ENCODE peak calls at places on chromosomes 7 and 10, in four cellular contexts. X is Panc1, M is K562, L is HepG2. J is an unnamed sample.

GRCh38 chr7:142711722-142712616 is 37.3 kb upstream of the PRSS1 start:
- DNase-seq in M (peak; percentile 45), X (peak; percentile 12), L (no peak), J (peak; percentile 29)

GRCh38 chr10:96846926-96847325 is 14.8 kb downstream of the LCOR start:
- DNase-seq in M (no peak), L (no peak), X (no peak), J (no peak)

GRCh38 chr10:120942806-120943413 is 91.7 kb downstream of the WDR11 start:
- DNase-seq in L (peak; percentile 32), X (peak; percentile 61), M (peak; percentile 59), J (peak; percentile 81)

GRCh38 chr10:28532223-28532508 is 752 bp upstream of the WAC start:
- DNase-seq in M (no peak), L (peak; percentile 27), X (no peak), J (no peak)

GRCh38 chr10:8752146-8752843 is 697.8 kb downstream of the GATA3 start:
- DNase-seq in M (no peak), L (no peak), X (no peak), J (no peak)

GRCh38 chr7:129646369-129647021 is 35.0 kb downstream of the NRF1 start:
- DNase-seq in L (no peak), M (no peak), X (no peak), J (no peak)

GRCh38 chr10:102586858-102587257 is 57.4 kb upstream of the TRIM8 start:
- DNase-seq in L (no peak), M (no peak), X (no peak), J (no peak)

GRCh38 chr10:48700493-48700892 is 15.8 kb downstream of the WDFY4 start:
- DNase-seq in L (no peak), M (no peak), X (no peak), J (no peak)

GRCh38 chr7:14219125-14219524 is 229.7 kb upstream of the ETV1 start:
- DNase-seq in L (no peak), M (no peak), X (no peak), J (no peak)

GRCh38 chr7:4824120-4824775 is 37.6 kb downstream of the PAPOLB start:
- DNase-seq in X (no peak), L (no peak), M (no peak), J (no peak)

GRCh38 chr10:34628174-34628802 is 186.8 kb downstream of the PARD3 start:
- DNase-seq in M (peak; percentile 37), L (peak; percentile 19), X (no peak), J (no peak)

GRCh38 chr7:107999814-108000560 is 3.0 kb downstream of the LAMB1 start:
- DNase-seq in X (no peak), L (no peak), M (no peak), J (no peak)

GRCh38 chr10:72593963-72594362 is 31.9 kb downstream of the MICU1 start:
- DNase-seq in L (peak; percentile 62), X (no peak), M (no peak), J (no peak)

GRCh38 chr7:44123190-44124003 is at the start of gene POLD2:
- DNase-seq in M (peak; percentile 98), L (peak; percentile 90), X (peak; percentile 78), J (peak; percentile 88)

GRCh38 chr7:32290015-32290414 is 200.2 kb downstream of the LSM5 start:
- DNase-seq in M (no peak), X (no peak), L (no peak), J (no peak)

GRCh38 chr10:63547628-63548356 is 26.6 kb downstream of the REEP3 start:
- DNase-seq in M (peak; percentile 37), X (no peak), L (no peak), J (no peak)

GRCh38 chr10:121158988-121159579 is 307.9 kb downstream of the WDR11 start:
- DNase-seq in L (peak; percentile 6), M (no peak), X (no peak), J (peak; percentile 59)

GRCh38 chr7:148773344-148773743 is 74.6 kb downstream of the CUL1 start:
- DNase-seq in M (no peak), L (no peak), X (no peak), J (no peak)

GRCh38 chr10:49844775-49845561 is 82.8 kb upstream of the OGDHL start:
- DNase-seq in M (no peak), L (peak; percentile 20), X (peak; percentile 36), J (no peak)

GRCh38 chr10:105207596-105207995 is 566.5 kb downstream of the SORCS3 start:
- DNase-seq in L (no peak), M (no peak), X (no peak), J (no peak)

GRCh38 chr10:28463676-28464395 is 69.1 kb upstream of the WAC start:
- DNase-seq in X (no peak), M (no peak), L (no peak), J (no peak)

GRCh38 chr7:54252256-54253035 is 289.7 kb upstream of the VSTM2A start:
- DNase-seq in L (no peak), X (no peak), M (no peak), J (no peak)

GRCh38 chr7:69078997-69079769 is 519.1 kb upstream of the AUTS2 start:
- DNase-seq in M (no peak), L (no peak), X (no peak), J (no peak)

GRCh38 chr10:61643316-61643751 is 19.4 kb upstream of the CABCOCO1 start:
- DNase-seq in L (no peak), X (no peak), M (no peak), J (no peak)

GRCh38 chr10:68172324-68172723 is 59.6 kb downstream of the ATOH7 start:
- DNase-seq in X (no peak), M (no peak), L (no peak), J (no peak)

GRCh38 chr10:98460837-98461499 is 14.2 kb upstream of the HPS1 start:
- DNase-seq in L (peak; percentile 77), X (peak; percentile 84), M (peak; percentile 83), J (peak; percentile 75)

GRCh38 chr10:73044378-73045285 is 52.0 kb downstream of the P4HA1 start:
- DNase-seq in M (no peak), L (no peak), X (peak; percentile 73), J (no peak)

GRCh38 chr7:45867471-45867870 is 5.4 kb downstream of the CCDC201 start:
- DNase-seq in M (no peak), L (no peak), X (no peak), J (no peak)

GRCh38 chr10:46268076-46268881 is 18.5 kb upstream of the ANTXRL start:
- DNase-seq in M (no peak), L (no peak), X (no peak), J (no peak)

GRCh38 chr10:77637986-77638765 is 568 bp upstream of the KCNMA1 start:
- DNase-seq in M (no peak), L (no peak), X (no peak), J (no peak)

GRCh38 chr7:26429168-26429567 is 137.5 kb downstream of the SNX10 start:
- DNase-seq in X (no peak), L (no peak), M (no peak), J (no peak)

GRCh38 chr7:66415659-66416265 is 210.6 kb downstream of the TPST1 start:
- DNase-seq in L (no peak), X (no peak), M (no peak), J (no peak)

DNA sequence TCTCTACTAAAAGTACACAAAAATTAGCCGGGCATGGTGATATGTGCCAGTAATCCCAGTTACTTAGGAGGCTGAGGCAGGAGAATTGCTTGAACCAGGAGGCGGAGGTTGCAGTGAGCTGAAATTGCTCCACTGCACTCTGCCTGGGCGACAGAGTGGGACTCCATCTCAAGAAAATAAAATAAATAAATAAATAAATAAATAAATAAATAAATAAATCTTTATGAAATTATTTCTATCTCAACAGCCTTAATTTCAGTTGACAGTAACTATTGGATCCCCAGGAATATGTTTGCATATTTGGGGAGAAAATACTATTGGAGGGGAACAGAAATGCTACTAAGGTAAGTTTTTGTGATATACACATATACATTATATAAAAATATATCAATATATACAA is 20.0 kb downstream of the TMEM229A start:
- DNase-seq in X (no peak), L (no peak), M (no peak), J (no peak)
- TF ChIP-seq TCF7L2 in X (no peak), L (no peak), M (no peak), J (no peak)

GRCh38 chr7:152884321-152884720 is 124.8 kb downstream of the ACTR3B start:
- DNase-seq in L (no peak), M (no peak), X (no peak), J (no peak)
- TF ChIP-seq TCF7L2 in L (no peak), M (no peak), X (no peak), J (no peak)

DNA sequence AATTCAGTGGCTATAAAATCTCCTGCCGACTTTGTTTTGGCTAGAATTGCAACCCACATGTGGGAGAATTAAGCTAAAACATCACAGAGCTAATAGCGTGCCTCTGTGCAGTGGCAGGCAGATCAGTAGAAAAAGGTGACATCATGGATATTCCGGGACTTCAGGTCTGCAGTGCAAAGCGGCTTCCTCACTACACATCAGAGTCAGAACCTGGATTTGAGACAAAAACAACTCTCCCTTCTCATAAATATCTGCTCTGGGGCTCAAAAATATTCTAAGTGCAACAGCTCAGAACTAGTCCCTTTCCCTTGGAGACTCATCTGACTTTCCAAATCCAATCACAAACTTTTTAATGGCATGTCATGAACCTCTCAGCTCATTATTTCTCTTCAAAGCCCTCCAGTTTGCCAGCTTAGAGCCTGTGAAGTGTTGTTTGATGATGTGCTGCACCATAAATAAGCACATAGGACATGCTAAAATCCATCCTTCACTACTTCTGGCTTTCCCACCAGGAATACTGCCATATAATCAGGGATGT is 337.1 kb downstream of the RNLS start:
- DNase-seq in M (no peak), X (no peak), L (no peak), J (no peak)
- TF ChIP-seq TCF7L2 in M (no peak), X (peak; percentile 84), L (no peak), J (no peak)

GRCh38 chr10:86782691-86783418 is 26.4 kb downstream of the BMPR1A start:
- DNase-seq in X (no peak), L (no peak), M (no peak), J (no peak)

GRCh38 chr10:86775056-86775858 is 18.8 kb downstream of the BMPR1A start:
- DNase-seq in X (no peak), M (peak; percentile 24), L (peak; percentile 75), J (no peak)

GRCh38 chr10:86785021-86785420 is 28.6 kb downstream of the BMPR1A start:
- DNase-seq in L (no peak), M (no peak), X (no peak), J (no peak)

GRCh38 chr10:86775859-86776180 is 19.4 kb downstream of the BMPR1A start:
- DNase-seq in M (no peak), L (no peak), X (no peak), J (no peak)

DNA sequence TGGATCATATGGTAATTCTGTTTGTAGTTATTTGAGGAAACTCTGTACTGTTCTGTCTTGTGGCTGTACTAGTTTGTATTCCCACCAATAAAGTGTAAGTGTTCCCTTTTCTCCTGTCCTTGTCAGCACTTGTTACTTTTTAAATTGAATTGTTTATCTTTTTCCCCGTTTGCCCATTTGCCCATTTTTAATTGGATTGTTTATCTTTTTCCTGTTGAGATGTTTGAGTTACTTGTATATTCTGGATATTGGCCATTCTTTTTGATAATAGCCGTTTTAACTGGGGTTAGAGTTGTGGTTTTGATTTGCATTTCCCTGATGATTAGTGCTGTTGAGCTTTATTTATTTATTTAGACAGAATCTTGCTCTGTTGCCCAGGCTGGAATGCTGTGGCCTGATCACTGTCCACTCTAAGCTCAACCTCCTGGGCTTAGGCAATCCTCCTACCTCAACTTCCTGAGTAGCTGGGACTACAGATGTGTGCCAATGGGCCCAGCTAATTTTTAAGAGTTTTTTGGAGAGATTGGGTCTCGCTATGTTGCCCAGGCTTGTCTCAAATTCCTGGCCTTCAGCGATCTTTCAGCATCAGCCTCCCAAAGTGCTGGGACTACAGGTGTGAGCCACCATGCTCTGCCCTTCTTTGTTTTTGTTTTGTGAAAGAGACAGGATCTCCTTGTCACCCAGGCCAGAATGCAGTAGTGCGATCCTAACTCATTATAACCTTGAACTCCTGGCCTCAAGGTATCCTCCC is 23.0 kb downstream of the BMPR1A start:
- DNase-seq in M (no peak), L (no peak), X (no peak), J (no peak)
- TF ChIP-seq TCF7L2 in M (no peak), L (no peak), X (no peak), J (no peak)